ENCODE peak calls at places on chromosomes 1 and 21, in six cellular contexts. G, S, J, W, V and F are unnamed samples. For H3K9me3, the result is how much of the 10 kb centered on the place peaks cover.

GRCh38 chr1:64337476-64337875 is 132.5 kb upstream of the CACHD1 start:
- DNase-seq in G (no peak), S (no peak), J (no peak), W (no peak), V (no peak), F (no peak)

GRCh38 chr21:32335601-32336575 is 37.2 kb downstream of the MRAP start:
- DNase-seq in G (no peak), S (no peak), J (no peak), W (no peak), V (no peak), F (no peak)

GRCh38 chr1:20184997-20185833 is 681 bp upstream of the UBXN10 start:
- DNase-seq in G (peak), S (peak), J (no peak), W (no peak), V (no peak), F (no peak)

GRCh38 chr1:234611153-234611798 is 1.3 kb upstream of the IRF2BP2 start:
- DNase-seq in G (peak), S (peak), J (no peak), W (no peak), V (no peak), F (no peak)

GRCh38 chr21:21968810-21969588 is 970.8 kb downstream of the NCAM2 start:
- DNase-seq in G (no peak), S (no peak), J (no peak), W (no peak), V (no peak), F (no peak)

GRCh38 chr1:150102986-150103385 is 35.4 kb downstream of the VPS45 start:
- DNase-seq in G (no peak), S (no peak), J (no peak), W (no peak), V (no peak), F (no peak)

GRCh38 chr1:202200112-202200548 is 6.5 kb downstream of the LGR6 start:
- DNase-seq in G (no peak), S (no peak), J (no peak), W (no peak), V (peak), F (no peak)

GRCh38 chr1:198491028-198491427 is 49.5 kb downstream of the ATP6V1G3 start:
- DNase-seq in G (no peak), S (no peak), J (no peak), W (no peak), V (no peak), F (no peak)

GRCh38 chr1:237863234-237863633 is 27.5 kb downstream of the ZP4 start:
- DNase-seq in G (no peak), S (no peak), J (no peak), W (no peak), V (no peak), F (no peak)

GRCh38 chr1:59730759-59731478 is 83.8 kb upstream of the HOOK1 start:
- DNase-seq in G (peak), S (peak), J (peak), W (no peak), V (peak), F (peak)

GRCh38 chr1:221887091-221887746 is 145.3 kb upstream of the DUSP10 start:
- DNase-seq in G (peak), S (no peak), J (peak), W (peak), V (peak), F (peak)

GRCh38 chr1:201224671-201225400 is 34.2 kb downstream of the IGFN1 start:
- DNase-seq in G (no peak), S (no peak), J (no peak), W (no peak), V (no peak), F (peak)

GRCh38 chr1:209884665-209885117 is 53.3 kb upstream of the SYT14 start:
- DNase-seq in G (peak), S (peak), J (peak), W (no peak), V (no peak), F (peak)

GRCh38 chr1:30046751-30047150 is 676.6 kb downstream of the MATN1 start:
- DNase-seq in G (no peak), S (no peak), J (no peak), W (peak), V (no peak), F (no peak)

GRCh38 chr1:209435654-209436566 is 147.6 kb upstream of the CAMK1G start:
- DNase-seq in G (peak), S (peak), J (peak), W (no peak), V (peak), F (peak)

GRCh38 chr1:184112176-184112948 is 60.8 kb downstream of the TSEN15 start:
- DNase-seq in G (no peak), S (no peak), J (no peak), W (no peak), V (no peak), F (no peak)

GRCh38 chr1:221919341-221919740 is 177.5 kb upstream of the DUSP10 start:
- DNase-seq in G (no peak), S (no peak), J (no peak), W (no peak), V (no peak), F (no peak)

GRCh38 chr1:28365864-28366263 is 3.7 kb upstream of the PHACTR4 start:
- DNase-seq in G (no peak), S (no peak), J (no peak), W (no peak), V (peak), F (no peak)

GRCh38 chr1:233090706-233091494 is 140.5 kb downstream of the NTPCR start:
- DNase-seq in G (no peak), S (no peak), J (no peak), W (no peak), V (no peak), F (no peak)

GRCh38 chr1:228875741-228876140 is 140.5 kb downstream of the RHOU start:
- DNase-seq in G (no peak), S (no peak), J (no peak), W (no peak), V (no peak), F (no peak)

GRCh38 chr1:157624471-157624870 is 26.6 kb upstream of the FCRL4 start:
- DNase-seq in G (peak), S (no peak), J (no peak), W (no peak), V (no peak), F (no peak)

GRCh38 chr1:22119626-22120468 is 23.1 kb downstream of the WNT4 start:
- DNase-seq in G (no peak), S (no peak), J (no peak), W (peak), V (no peak), F (peak)

GRCh38 chr21:46151989-46152938 is 3.1 kb downstream of the FTCD start:
- DNase-seq in G (no peak), S (no peak), J (peak), W (peak), V (no peak), F (peak)

GRCh38 chr1:5718716-5719632 is 273.3 kb downstream of the NPHP4 start:
- DNase-seq in G (no peak), S (no peak), J (no peak), W (no peak), V (no peak), F (no peak)

GRCh38 chr1:78441921-78442320 is 48.9 kb upstream of the PTGFR start:
- DNase-seq in G (no peak), S (no peak), J (no peak), W (no peak), V (no peak), F (no peak)

GRCh38 chr1:198267921-198268320 is 111.1 kb downstream of the NEK7 start:
- DNase-seq in G (no peak), S (no peak), J (no peak), W (no peak), V (no peak), F (no peak)

GRCh38 chr1:15714438-15715136 is 21.5 kb upstream of the SLC25A34 start:
- DNase-seq in G (no peak), S (no peak), J (peak), W (no peak), V (no peak), F (no peak)

GRCh38 chr1:210223174-210223904 is 9.3 kb upstream of the SERTAD4 start:
- DNase-seq in G (no peak), S (no peak), J (no peak), W (no peak), V (peak), F (no peak)

GRCh38 chr21:40130476-40130875 is 263.2 kb downstream of the PCP4 start:
- DNase-seq in G (no peak), S (no peak), J (no peak), W (no peak), V (no peak), F (no peak)

GRCh38 chr1:111982428-111982827 is 7.0 kb downstream of the KCND3 start:
- DNase-seq in G (no peak), S (no peak), J (no peak), W (peak), V (no peak), F (no peak)

GRCh38 chr21:42009018-42009830 is 936 bp downstream of the ZBTB21 start:
- DNase-seq in G (peak), S (peak), J (peak), W (peak), V (peak), F (peak)

GRCh38 chr1:59697138-59697811 is 117.5 kb upstream of the HOOK1 start:
- DNase-seq in G (no peak), S (peak), J (no peak), W (no peak), V (no peak), F (no peak)

DNA sequence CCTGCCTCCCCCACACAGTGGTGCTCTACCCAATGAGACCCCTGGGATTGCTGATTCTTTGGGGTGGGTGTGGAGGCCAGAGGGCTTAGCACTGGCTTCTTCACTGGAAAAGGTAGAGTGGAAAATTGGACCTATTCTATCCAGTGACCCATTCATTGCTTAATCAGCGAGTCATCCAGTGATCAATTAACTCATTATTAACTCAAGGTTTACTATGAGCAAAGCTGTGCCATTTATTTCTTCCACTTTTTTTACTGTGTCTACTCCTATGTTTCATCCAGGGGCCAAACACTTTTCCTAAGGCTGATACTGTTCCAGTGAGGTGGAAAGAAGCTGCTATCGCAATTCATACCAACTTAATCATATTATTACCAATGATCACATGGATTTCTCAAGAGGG is 363.9 kb downstream of the RPS6KC1 start:
- DNase-seq in G (no peak), S (no peak), J (no peak), W (no peak), V (no peak), F (no peak)
- H3K27ac ChIP-seq in G (no peak), S (no peak), J (no peak), W (no peak), V (no peak), F (no peak)

GRCh38 chr1:207050768-207051614 is at the start of gene YOD1:
- DNase-seq in G (peak), S (peak), J (peak), W (peak), V (peak), F (peak)

GRCh38 chr1:207054476-207054875 is 1.4 kb downstream of the PFKFB2 start:
- DNase-seq in G (no peak), S (no peak), J (no peak), W (no peak), V (no peak), F (no peak)

GRCh38 chr1:207051615-207051943 is 571 bp upstream of the YOD1 start:
- DNase-seq in G (no peak), S (no peak), J (no peak), W (no peak), V (no peak), F (no peak)

GRCh38 chr1:207050428-207050767 is 610 bp downstream of the YOD1 start:
- DNase-seq in G (peak), S (peak), J (no peak), W (no peak), V (no peak), F (no peak)

GRCh38 chr1:207052736-207053545 is at the start of gene PFKFB2:
- DNase-seq in G (peak), S (peak), J (peak), W (peak), V (peak), F (peak)
- H3K9me3 ChIP-seq in G (under half), S (under half), J (under half), W (under half), V (under half), F (under half)

GRCh38 chr1:155207578-155208405 is at the start of gene THBS3:
- DNase-seq in G (no peak), S (no peak), J (peak), W (no peak), V (no peak), F (peak)

GRCh38 chr1:155208656-155209372 is at the start of gene MTX1:
- DNase-seq in G (peak), S (peak), J (peak), W (peak), V (peak), F (peak)

GRCh38 chr1:155208406-155208655 is 164 bp upstream of the MTX1 start:
- DNase-seq in G (no peak), S (no peak), J (no peak), W (no peak), V (no peak), F (no peak)

GRCh38 chr1:155209373-155209721 is 852 bp downstream of the MTX1 start:
- DNase-seq in G (no peak), S (no peak), J (no peak), W (no peak), V (no peak), F (no peak)

DNA sequence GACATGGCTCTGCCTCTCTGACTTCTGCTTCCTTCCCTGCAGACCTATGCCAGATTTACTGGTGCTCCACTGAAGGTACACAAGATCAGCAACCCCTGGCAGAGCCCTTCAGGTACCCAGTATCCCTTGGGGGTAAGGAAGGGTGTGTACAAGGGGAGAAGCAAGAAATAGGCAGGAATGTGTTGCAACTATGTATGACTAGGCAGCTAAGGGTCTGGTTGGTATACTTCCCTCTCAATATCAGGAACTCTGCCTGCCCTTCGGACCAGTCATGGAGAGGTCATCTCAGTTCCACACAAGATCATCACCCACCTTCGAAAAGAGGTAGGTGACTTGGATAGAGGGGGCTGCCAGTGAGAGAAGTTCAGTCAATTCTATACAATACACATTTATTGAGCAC is 1.8 kb downstream of the MTX1 start:
- DNase-seq in G (no peak), S (no peak), J (no peak), W (no peak), V (no peak), F (no peak)
- H3K4me3 ChIP-seq in G (no peak), S (no peak), J (no peak), W (peak), V (no peak), F (no peak)

GRCh38 chr1:51568231-51568935 is 48.5 kb upstream of the OSBPL9 start:
- DNase-seq in G (no peak), S (no peak), J (no peak), W (no peak), V (no peak), F (no peak)
- H3K27ac ChIP-seq in G (no peak), S (no peak), J (peak), W (no peak), V (no peak), F (no peak)

GRCh38 chr1:40454873-40455272 is 4.6 kb downstream of the ZFP69B start:
- DNase-seq in G (no peak), S (no peak), J (no peak), W (no peak), V (no peak), F (no peak)
- H3K9me3 ChIP-seq in G (under half), S (under half), J (under half), W (half or more), V (half or more), F (under half)

GRCh38 chr1:2981981-2982614 is 39.2 kb upstream of the ACTRT2 start:
- DNase-seq in G (no peak), S (no peak), J (no peak), W (peak), V (no peak), F (no peak)
- H3K4me3 ChIP-seq in G (no peak), S (no peak), J (no peak), W (no peak), V (no peak), F (no peak)

GRCh38 chr1:23402286-23403037 is 22.1 kb downstream of the TCEA3 start:
- DNase-seq in G (no peak), S (no peak), J (no peak), W (no peak), V (peak), F (peak)
- H3K27ac ChIP-seq in G (no peak), S (no peak), J (peak), W (peak), V (peak), F (no peak)